ENCODE peak calls at places on chromosomes 5 and 9, in five cellular contexts. J is esophagus muscularis mucosa, C is stomach, R is prostate gland, K is HCT116. V is an unnamed sample.

GRCh38 chr5:92505145-92505544 is 1075.9 kb downstream of the NR2F1-AS1 start:
- DNase-seq in J (no peak), C (no peak), R (no peak), K (no peak), V (no peak)

GRCh38 chr9:99004717-99005460 is 61.2 kb downstream of the COL15A1 start:
- DNase-seq in J (no peak), C (no peak), R (no peak), K (no peak), V (no peak)

GRCh38 chr9:124032247-124032646 is 20.7 kb downstream of the LHX2 start:
- DNase-seq in J (no peak), C (no peak), R (no peak), K (no peak), V (peak; percentile 53)

GRCh38 chr5:10747678-10748622 is 13.1 kb downstream of the DAP start:
- DNase-seq in J (no peak), C (no peak), R (no peak), K (no peak), V (no peak)

GRCh38 chr9:132520612-132521011 is 61.8 kb upstream of the BARHL1 start:
- DNase-seq in J (no peak), C (no peak), R (no peak), K (no peak), V (no peak)

GRCh38 chr9:16824545-16825041 is 45.9 kb downstream of the BNC2 start:
- DNase-seq in J (no peak), C (no peak), R (peak; percentile 78), K (no peak), V (no peak)

GRCh38 chr9:5714501-5715401 is 85.8 kb downstream of the RIC1 start:
- DNase-seq in J (no peak), C (no peak), R (no peak), K (peak; percentile 27), V (no peak)

GRCh38 chr9:114355821-114356220 is 26.2 kb downstream of the ORM2 start:
- DNase-seq in J (no peak), C (no peak), R (no peak), K (no peak), V (no peak)

GRCh38 chr9:69412741-69413150 is 87.7 kb downstream of the ENTREP1 start:
- DNase-seq in J (no peak), C (peak; percentile 73), R (no peak), K (peak; percentile 51), V (peak; percentile 70)

GRCh38 chr5:138372225-138372624 is 19.7 kb downstream of the KDM3B start:
- DNase-seq in J (no peak), C (no peak), R (no peak), K (no peak), V (no peak)

DNA sequence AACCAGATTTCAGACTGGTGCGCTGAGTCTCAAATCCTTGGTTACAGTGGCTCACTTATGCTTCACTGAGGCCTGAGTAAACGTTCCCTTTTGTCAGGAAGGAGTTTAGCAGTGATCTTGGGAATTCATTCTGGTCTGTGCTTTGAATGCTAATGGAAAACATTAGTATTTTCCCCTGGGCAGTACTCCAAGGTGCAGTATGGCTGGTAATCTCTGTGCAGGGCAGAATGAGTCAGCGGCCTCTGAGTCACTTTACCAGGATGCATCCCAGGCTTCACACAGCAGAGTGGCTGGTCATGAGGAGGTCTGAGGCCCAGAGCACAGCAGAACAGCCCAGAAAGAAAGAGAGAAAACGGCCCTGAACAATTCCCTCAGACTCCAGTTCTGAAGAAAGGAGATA is 54.0 kb downstream of the PCA3 start:
- DNase-seq in J (no peak), C (peak; percentile 69), R (peak; percentile 21), K (peak; percentile 91), V (peak; percentile 95)
- TF ChIP-seq POLR2AphosphoS5 in J (peak; percentile 91), C (peak; percentile 61), R (peak; percentile 70), K (peak; percentile 56), V (peak; percentile 75)

GRCh38 chr5:65076251-65076869 is 307.6 kb downstream of the CWC27 start:
- DNase-seq in J (no peak), C (no peak), R (no peak), K (peak; percentile 57), V (no peak)
- TF ChIP-seq CTCF in J (no peak), C (no peak), R (no peak), K (peak; percentile 49), V (no peak)

GRCh38 chr5:95878417-95879323 is 56.1 kb upstream of the GLRX start:
- DNase-seq in J (no peak), C (no peak), R (no peak), K (no peak), V (no peak)

GRCh38 chr5:95881833-95882232 is 59.3 kb upstream of the GLRX start:
- DNase-seq in J (no peak), C (no peak), R (no peak), K (no peak), V (no peak)

GRCh38 chr5:95883185-95884020 is 60.9 kb upstream of the GLRX start:
- DNase-seq in J (no peak), C (no peak), R (no peak), K (no peak), V (no peak)

GRCh38 chr5:95879661-95880060 is 57.1 kb upstream of the GLRX start:
- DNase-seq in J (no peak), C (no peak), R (no peak), K (no peak), V (no peak)

GRCh38 chr5:95880081-95880926 is 57.8 kb upstream of the GLRX start:
- DNase-seq in J (no peak), C (no peak), R (no peak), K (no peak), V (no peak)
- TF ChIP-seq POLR2AphosphoS5 in J (no peak), C (no peak), R (no peak), K (no peak), V (no peak)

DNA sequence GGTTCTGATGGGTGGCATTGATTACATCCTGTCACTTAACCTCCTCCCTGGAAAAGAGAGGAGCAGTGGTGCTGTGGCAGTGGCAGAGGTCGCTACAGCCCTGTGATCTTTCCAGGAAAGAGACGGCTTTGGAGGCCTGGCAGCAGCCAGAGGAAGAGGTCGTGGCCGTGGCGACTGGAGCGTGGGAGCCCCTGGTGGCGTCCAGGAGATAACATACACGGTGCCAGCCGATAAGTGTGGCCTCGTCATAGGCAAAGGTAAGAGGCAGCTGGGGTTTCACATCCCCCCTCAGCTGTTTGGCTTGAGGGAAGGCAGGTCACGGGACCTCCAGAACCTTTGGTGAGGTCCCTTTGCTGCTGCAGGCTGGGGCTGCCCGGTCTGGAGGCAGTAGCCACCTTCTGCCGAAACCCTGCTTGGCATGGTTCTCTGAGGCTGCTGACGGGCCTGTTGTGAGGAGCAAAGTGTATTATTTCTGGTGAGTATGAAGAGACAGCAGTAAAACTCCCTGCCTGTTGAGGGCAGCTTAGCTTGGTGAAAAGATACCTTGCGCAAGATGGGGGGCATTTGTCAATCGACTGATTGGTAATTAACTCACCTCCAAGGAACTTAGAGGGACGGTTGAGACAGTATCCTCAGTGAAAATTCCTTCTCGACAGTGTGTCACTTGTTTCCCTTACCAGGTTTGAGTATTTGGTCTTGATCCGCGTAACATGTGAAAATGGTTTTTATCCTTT is 38.0 kb upstream of the PRDM12 start:
- DNase-seq in J (no peak), C (no peak), R (no peak), K (no peak), V (no peak)
- TF ChIP-seq CTCF in J (no peak), C (no peak), R (no peak), K (no peak), V (no peak)

V was measured in sigmoid colon.